ENCODE peak calls at places on chromosome 6, in seven cellular contexts. O is stimulated activated CD4-positive, alpha-beta T cell treated with anti-CD3 and anti-CD28 coated beads, Interleukin-4, amount 100 ng/mL, for 4 hours; Z is NCI-H1092 treated with DMSO at 0.1 percent for 48 hours; L is cardiac fibroblast; N is T-helper 2 cell; Y is effector memory CD8-positive, alpha-beta T cell; Q is stimulated activated CD8-positive, alpha-beta memory T cell treated with anti-CD3 and anti-CD28 coated beads, Interleukin-15, amount 100 ng/mL, for 4 hours. X is an unnamed sample.

GRCh38 chr6:53309059-53309896 is 39.5 kb downstream of the ELOVL5 start:
- DNase-seq in O (no peak), Z (peak), L (peak), N (peak), Y (peak), Q (no peak), X (peak)

GRCh38 chr6:38443341-38443740 is 196.4 kb downstream of the BTBD9 start:
- DNase-seq in O (no peak), Z (no peak), L (peak), N (no peak), Y (no peak), Q (no peak), X (no peak)

GRCh38 chr6:143621159-143621873 is 56.4 kb upstream of the PHACTR2 start:
- DNase-seq in O (no peak), Z (no peak), L (no peak), N (no peak), Y (no peak), Q (no peak), X (no peak)

GRCh38 chr6:32137454-32137853 is 7.4 kb upstream of the FKBPL start:
- DNase-seq in O (no peak), Z (no peak), L (no peak), N (no peak), Y (no peak), Q (no peak), X (no peak)

GRCh38 chr6:139133272-139133671 is 1.6 kb upstream of the HECA start:
- DNase-seq in O (no peak), Z (no peak), L (no peak), N (no peak), Y (no peak), Q (no peak), X (no peak)

GRCh38 chr6:52877786-52878185 is 31.7 kb downstream of the GSTA3 start:
- DNase-seq in O (no peak), Z (no peak), L (no peak), N (no peak), Y (no peak), Q (no peak), X (no peak)

GRCh38 chr6:105810105-105810921 is 275.8 kb upstream of the PRDM1 start:
- DNase-seq in O (peak), Z (no peak), L (peak), N (no peak), Y (no peak), Q (peak), X (no peak)

GRCh38 chr6:41689171-41690008 is 46.0 kb downstream of the TFEB start:
- DNase-seq in O (no peak), Z (no peak), L (peak), N (no peak), Y (no peak), Q (no peak), X (no peak)

GRCh38 chr6:40946738-40947301 is 92.2 kb downstream of the UNC5CL start:
- DNase-seq in O (no peak), Z (no peak), L (no peak), N (no peak), Y (no peak), Q (no peak), X (no peak)

GRCh38 chr6:148396926-148397325 is 54.3 kb downstream of the SASH1 start:
- DNase-seq in O (no peak), Z (no peak), L (no peak), N (no peak), Y (no peak), Q (no peak), X (no peak)

GRCh38 chr6:139752086-139752485 is 377.6 kb upstream of the CITED2 start:
- DNase-seq in O (no peak), Z (no peak), L (no peak), N (no peak), Y (no peak), Q (no peak), X (no peak)

GRCh38 chr6:77926198-77926752 is 273.4 kb downstream of the MEI4 start:
- DNase-seq in O (no peak), Z (no peak), L (no peak), N (no peak), Y (no peak), Q (no peak), X (no peak)

GRCh38 chr6:4413073-4413472 is 277.7 kb upstream of the ECI2 start:
- DNase-seq in O (no peak), Z (no peak), L (peak), N (no peak), Y (no peak), Q (no peak), X (no peak)

GRCh38 chr6:82841309-82841708 is 224.3 kb downstream of the UBE3D start:
- DNase-seq in O (no peak), Z (no peak), L (no peak), N (no peak), Y (no peak), Q (no peak), X (no peak)

GRCh38 chr6:28566527-28567252 is 41.0 kb downstream of the GPX5 start:
- DNase-seq in O (no peak), Z (no peak), L (no peak), N (no peak), Y (no peak), Q (no peak), X (no peak)

GRCh38 chr6:25279748-25280616 is 808 bp downstream of the CARMIL1 start:
- DNase-seq in O (peak), Z (no peak), L (no peak), N (no peak), Y (no peak), Q (no peak), X (peak)

GRCh38 chr6:52594216-52594615 is 17.4 kb upstream of the TRAM2 start:
- DNase-seq in O (no peak), Z (no peak), L (no peak), N (no peak), Y (no peak), Q (no peak), X (no peak)

GRCh38 chr6:52152070-52152423 is 34.1 kb upstream of the IL17A start:
- DNase-seq in O (no peak), Z (no peak), L (no peak), N (no peak), Y (no peak), Q (no peak), X (no peak)

GRCh38 chr6:15623282-15624116 is 39.3 kb downstream of the DTNBP1 start:
- DNase-seq in O (no peak), Z (peak), L (peak), N (no peak), Y (no peak), Q (no peak), X (no peak)

GRCh38 chr6:76697585-76697984 is 625.1 kb upstream of the IMPG1 start:
- DNase-seq in O (no peak), Z (no peak), L (peak), N (no peak), Y (no peak), Q (no peak), X (no peak)

GRCh38 chr6:132708771-132709170 is 5.1 kb downstream of the VNN1 start:
- DNase-seq in O (no peak), Z (no peak), L (no peak), N (no peak), Y (no peak), Q (no peak), X (no peak)

GRCh38 chr6:74755748-74756147 is 450.1 kb downstream of the COL12A1 start:
- DNase-seq in O (no peak), Z (no peak), L (peak), N (no peak), Y (no peak), Q (no peak), X (no peak)

GRCh38 chr6:90458353-90459224 is 128.3 kb downstream of the MAP3K7 start:
- DNase-seq in O (peak), Z (no peak), L (peak), N (peak), Y (no peak), Q (peak), X (no peak)

GRCh38 chr6:79277109-79277508 is 42.6 kb upstream of the HMGN3 start:
- DNase-seq in O (no peak), Z (no peak), L (peak), N (no peak), Y (no peak), Q (no peak), X (no peak)

GRCh38 chr6:89794324-89794723 is 25.3 kb downstream of the MDN1 start:
- DNase-seq in O (no peak), Z (no peak), L (no peak), N (no peak), Y (no peak), Q (no peak), X (peak)

GRCh38 chr6:92806254-92806653 is 613.1 kb downstream of the EPHA7 start:
- DNase-seq in O (no peak), Z (no peak), L (no peak), N (no peak), Y (no peak), Q (no peak), X (no peak)

GRCh38 chr6:111872521-111873177 is 603 bp downstream of the FYN start:
- DNase-seq in O (peak), Z (no peak), L (peak), N (peak), Y (peak), Q (peak), X (peak)